ENCODE peak calls at places on chromosome 15, in nine cellular contexts. D is T-helper 17 cell; Q is T-helper 1 cell; N is mesothelial cell of epicardium; J is GM06990; I is endothelial cell; S is GM04503; P is activated CD4-positive, alpha-beta T cell treated with anti-CD3 and anti-CD28 coated beads, Interleukin-2, amount 10 ng/mL, durations not matched to agents 7 days and 5 days; R is GM12865. U is an unnamed sample.

GRCh38 chr15:31340591-31340990 is 14.0 kb downstream of the KLF13 start:
- DNase-seq in D (no peak), Q (no peak), N (no peak), J (no peak), I (no peak), S (no peak), P (no peak), R (no peak), U (no peak)

GRCh38 chr15:72198410-72199270 is 1.1 kb upstream of the GRAMD2A start:
- DNase-seq in D (no peak), Q (no peak), N (no peak), J (no peak), I (no peak), S (no peak), P (no peak), R (no peak), U (no peak)

GRCh38 chr15:89496155-89497098 is at the start of gene RHCG:
- DNase-seq in D (no peak), Q (no peak), N (peak), J (no peak), I (peak), S (no peak), P (no peak), R (peak), U (peak)

GRCh38 chr15:69999392-70000085 is 98.2 kb downstream of the TLE3 start:
- DNase-seq in D (no peak), Q (no peak), N (no peak), J (no peak), I (no peak), S (no peak), P (no peak), R (no peak), U (no peak)

GRCh38 chr15:64464271-64465005 is 4.1 kb downstream of the ZNF609 start:
- DNase-seq in D (no peak), Q (no peak), N (no peak), J (no peak), I (no peak), S (no peak), P (no peak), R (no peak), U (no peak)

GRCh38 chr15:96870510-96871039 is 540.1 kb downstream of the NR2F2 start:
- DNase-seq in D (no peak), Q (no peak), N (no peak), J (no peak), I (no peak), S (no peak), P (no peak), R (no peak), U (no peak)

GRCh38 chr15:88902491-88902835 is 7.1 kb upstream of the HAPLN3 start:
- DNase-seq in D (no peak), Q (no peak), N (no peak), J (no peak), I (no peak), S (no peak), P (no peak), R (no peak), U (no peak)

GRCh38 chr15:41827290-41827879 is 507 bp upstream of the JMJD7 start:
- DNase-seq in D (peak), Q (peak), N (no peak), J (no peak), I (no peak), S (no peak), P (no peak), R (peak), U (peak)

GRCh38 chr15:73571346-73571745 is 61.8 kb downstream of the NPTN start:
- DNase-seq in D (no peak), Q (no peak), N (no peak), J (no peak), I (no peak), S (no peak), P (no peak), R (no peak), U (no peak)

GRCh38 chr15:100348578-100348977 is 6.8 kb upstream of the ADAMTS17 start:
- DNase-seq in D (no peak), Q (no peak), N (no peak), J (no peak), I (no peak), S (no peak), P (no peak), R (no peak), U (no peak)

GRCh38 chr15:68275165-68275746 is 2.3 kb upstream of the FEM1B start:
- DNase-seq in D (no peak), Q (no peak), N (no peak), J (no peak), I (no peak), S (no peak), P (no peak), R (no peak), U (no peak)

GRCh38 chr15:28125673-28126651 is 26.8 kb upstream of the OCA2 start:
- DNase-seq in D (no peak), Q (no peak), N (no peak), J (no peak), I (peak), S (no peak), P (peak), R (peak), U (peak)

GRCh38 chr15:79283252-79284048 is 928 bp downstream of the ANKRD34C start:
- DNase-seq in D (no peak), Q (peak), N (peak), J (peak), I (peak), S (no peak), P (peak), R (peak), U (peak)

GRCh38 chr15:84734794-84735479 is 13.5 kb upstream of the ZNF592 start:
- DNase-seq in D (peak), Q (peak), N (peak), J (peak), I (peak), S (no peak), P (peak), R (peak), U (peak)

GRCh38 chr15:83108266-83109219 is 1.1 kb downstream of the TM6SF1 start:
- DNase-seq in D (no peak), Q (no peak), N (no peak), J (peak), I (peak), S (no peak), P (peak), R (peak), U (no peak)

GRCh38 chr15:34354286-34354685 is 11.2 kb downstream of the NUTM1 start:
- DNase-seq in D (no peak), Q (no peak), N (no peak), J (no peak), I (no peak), S (no peak), P (no peak), R (no peak), U (no peak)

GRCh38 chr15:36970522-36970921 is 129.8 kb downstream of the MEIS2 start:
- DNase-seq in D (no peak), Q (no peak), N (no peak), J (no peak), I (no peak), S (no peak), P (no peak), R (no peak), U (no peak)

GRCh38 chr15:48754011-48754410 is 56.9 kb downstream of the CEP152 start:
- DNase-seq in D (no peak), Q (no peak), N (no peak), J (no peak), I (no peak), S (peak), P (no peak), R (no peak), U (no peak)

GRCh38 chr15:93028632-93029612 is 60.1 kb downstream of the RGMA start:
- DNase-seq in D (no peak), Q (no peak), N (no peak), J (no peak), I (no peak), S (peak), P (no peak), R (no peak), U (peak)

GRCh38 chr15:72231847-72232461 is 964 bp upstream of the PKM start:
- DNase-seq in D (peak), Q (peak), N (no peak), J (no peak), I (no peak), S (peak), P (peak), R (peak), U (peak)

GRCh38 chr15:60766391-60767128 is 287.6 kb upstream of the ICE2 start:
- DNase-seq in D (no peak), Q (no peak), N (no peak), J (no peak), I (no peak), S (no peak), P (no peak), R (no peak), U (no peak)

GRCh38 chr15:74787251-74788041 is 5.6 kb downstream of the CSK start:
- DNase-seq in D (peak), Q (peak), N (peak), J (peak), I (peak), S (no peak), P (peak), R (peak), U (peak)